ENCODE peak calls at places on chromosomes 13 and 19, in seven cellular contexts. P is K562; O is astrocyte; C is pancreas; W is SJSA1; K is Caco-2; L is CD8-positive, alpha-beta T cell. Y is an unnamed sample.

GRCh38 chr19:13983213-13983889 is 22.8 kb downstream of the RFX1 start:
- DNase-seq in P (no peak), K (no peak), O (no peak), L (peak; percentile 59), C (peak; percentile 36), W (no peak), Y (no peak)

GRCh38 chr19:55419089-55419488 is 11.5 kb upstream of the UBE2S start:
- DNase-seq in P (no peak), K (no peak), O (no peak), C (no peak), L (no peak), W (no peak), Y (no peak)

GRCh38 chr13:63636231-63636993 is 2220.8 kb upstream of the PCDH20 start:
- DNase-seq in O (no peak), P (no peak), C (no peak), L (no peak), W (no peak), K (no peak), Y (no peak)

GRCh38 chr19:52464798-52465470 is 11.6 kb downstream of the ZNF578 start:
- DNase-seq in P (peak; percentile 64), W (no peak), O (no peak), L (no peak), K (no peak), C (no peak), Y (no peak)

GRCh38 chr19:49802836-49803528 is 10.1 kb downstream of the FUZ start:
- DNase-seq in W (no peak), L (no peak), K (no peak), P (no peak), O (no peak), C (peak; percentile 50), Y (no peak)

GRCh38 chr19:31885280-31885853 is 460.0 kb upstream of the ZNF507 start:
- DNase-seq in C (no peak), P (no peak), W (no peak), L (no peak), O (no peak), K (no peak), Y (no peak)

GRCh38 chr13:101150998-101151397 is 265.3 kb downstream of the NALCN start:
- DNase-seq in K (no peak), P (no peak), C (no peak), O (peak; percentile 14), W (no peak), L (no peak), Y (no peak)

GRCh38 chr13:28464861-28465260 is 30.1 kb downstream of the FLT1 start:
- DNase-seq in K (no peak), P (no peak), L (no peak), O (no peak), W (no peak), C (no peak), Y (no peak)

GRCh38 chr13:112131740-112132113 is 64.8 kb downstream of the SOX1 start:
- DNase-seq in P (no peak), C (no peak), O (no peak), L (no peak), K (no peak), W (no peak), Y (no peak)

GRCh38 chr19:11269408-11269807 is 7.1 kb upstream of the DOCK6 start:
- DNase-seq in L (no peak), W (no peak), C (no peak), K (no peak), P (peak; percentile 38), O (peak; percentile 50), Y (no peak)

GRCh38 chr19:54252243-54252642 is 4.8 kb downstream of the LILRB5 start:
- DNase-seq in C (no peak), K (no peak), W (no peak), O (no peak), P (no peak), L (no peak), Y (no peak)

GRCh38 chr13:59633290-59633689 is 530.4 kb downstream of the DIAPH3 start:
- DNase-seq in L (no peak), W (no peak), C (no peak), O (no peak), K (no peak), P (no peak), Y (no peak)

GRCh38 chr19:38538793-38539528 is 78.8 kb downstream of the MAP4K1 start:
- DNase-seq in K (no peak), C (no peak), P (no peak), L (peak; percentile 41), O (no peak), W (no peak), Y (no peak)

GRCh38 chr19:19554074-19555023 is 16.3 kb downstream of the CILP2 start:
- DNase-seq in W (peak; percentile 27), O (peak; percentile 23), L (no peak), C (no peak), K (no peak), P (peak; percentile 78), Y (no peak)

GRCh38 chr19:55058781-55059610 is 4.0 kb downstream of the RDH13 start:
- DNase-seq in K (no peak), C (no peak), L (no peak), W (no peak), P (peak; percentile 33), O (no peak), Y (peak; percentile 47)

GRCh38 chr13:30705672-30706071 is 29.7 kb upstream of the ALOX5AP start:
- DNase-seq in W (no peak), P (no peak), L (no peak), O (no peak), C (no peak), K (no peak), Y (no peak)

GRCh38 chr13:86020350-86021002 is 221.3 kb upstream of the SLITRK6 start:
- DNase-seq in K (no peak), C (no peak), P (no peak), W (no peak), L (no peak), O (peak; percentile 65), Y (no peak)

GRCh38 chr19:8577741-8578140 is 499 bp upstream of the MYO1F start:
- DNase-seq in P (no peak), L (no peak), C (no peak), K (no peak), O (no peak), W (no peak), Y (no peak)

DNA sequence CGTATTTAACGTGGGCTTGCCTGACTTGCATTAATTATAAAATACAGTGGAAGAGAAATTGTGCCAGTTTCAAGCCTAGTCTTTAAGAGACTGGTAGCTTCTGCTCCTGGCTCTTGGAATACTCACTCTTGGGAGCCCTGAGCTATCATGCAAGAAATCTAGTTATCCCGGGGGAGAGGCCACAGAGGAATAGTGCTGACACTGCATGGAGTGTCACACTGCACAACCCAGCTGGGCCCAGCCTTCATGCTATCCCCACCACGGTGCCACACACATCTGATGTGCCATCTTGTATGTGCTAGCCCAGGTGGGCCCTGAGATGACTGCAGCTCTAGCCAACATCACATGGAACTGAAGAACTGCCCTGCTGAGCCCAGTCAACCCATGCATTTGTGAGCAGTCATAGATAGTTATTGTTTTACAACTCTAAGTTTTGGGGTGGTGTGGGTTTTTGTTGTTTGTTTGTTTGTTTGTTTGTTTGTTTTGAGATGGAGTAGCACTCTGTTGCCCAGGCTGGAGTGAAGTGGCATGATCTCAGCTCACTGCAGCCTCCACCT is 8.3 kb downstream of the MAMSTR start:
- DNase-seq in P (no peak), O (no peak), L (no peak), K (no peak), C (no peak), W (no peak), Y (no peak)
- H3K27me3 ChIP-seq in P (no peaks in the 10 kb centered on the region), O (no peaks in the 10 kb centered on the region), L (no peaks in the 10 kb centered on the region), K (no peaks in the 10 kb centered on the region), C (no peaks in the 10 kb centered on the region), W (no peaks in the 10 kb centered on the region), Y (no peaks in the 10 kb centered on the region)

GRCh38 chr19:35531291-35531690 is 2.0 kb upstream of the GAPDHS start:
- DNase-seq in W (no peak), O (no peak), K (no peak), P (no peak), C (no peak), L (no peak), Y (no peak)
- H3K27me3 ChIP-seq in W (peaks cover 56% of the 10 kb centered on the region), O (peaks cover 25% of the 10 kb centered on the region), K (no peaks in the 10 kb centered on the region), P (peaks cover 87% of the 10 kb centered on the region), C (no peaks in the 10 kb centered on the region), L (no peaks in the 10 kb centered on the region), Y (peaks cover 94% of the 10 kb centered on the region)

GRCh38 chr13:53204598-53204997 is 176.0 kb downstream of the OLFM4 start:
- DNase-seq in L (no peak), O (no peak), C (no peak), K (no peak), P (no peak), W (no peak), Y (no peak)

GRCh38 chr13:53198699-53199098 is 170.1 kb downstream of the OLFM4 start:
- DNase-seq in W (no peak), C (no peak), O (no peak), P (no peak), L (no peak), K (no peak), Y (no peak)

GRCh38 chr13:53200498-53201453 is 172.2 kb downstream of the OLFM4 start:
- DNase-seq in O (no peak), W (no peak), K (no peak), P (no peak), L (no peak), C (peak; percentile 39), Y (peak; percentile 38)

GRCh38 chr13:53200075-53200474 is 171.5 kb downstream of the OLFM4 start:
- DNase-seq in W (no peak), C (no peak), K (no peak), L (no peak), P (no peak), O (no peak), Y (no peak)

GRCh38 chr13:53201454-53202225 is 173.0 kb downstream of the OLFM4 start:
- DNase-seq in W (peak; percentile 1), O (no peak), K (no peak), P (no peak), C (no peak), L (no peak), Y (no peak)
- H3K27me3 ChIP-seq in W (no peaks in the 10 kb centered on the region), O (no peaks in the 10 kb centered on the region), K (no peaks in the 10 kb centered on the region), P (no peaks in the 10 kb centered on the region), C (peaks cover 26% of the 10 kb centered on the region), L (no peaks in the 10 kb centered on the region), Y (peaks cover 28% of the 10 kb centered on the region)

GRCh38 chr19:1673645-1674292 is 21.4 kb upstream of the TCF3 start:
- DNase-seq in K (no peak), O (no peak), C (peak; percentile 77), L (no peak), W (no peak), P (no peak), Y (no peak)

GRCh38 chr19:1672038-1672768 is 19.8 kb upstream of the TCF3 start:
- DNase-seq in L (peak; percentile 56), P (peak; percentile 81), W (peak; percentile 15), C (no peak), K (no peak), O (no peak), Y (no peak)

GRCh38 chr19:1672769-1673644 is 20.6 kb upstream of the TCF3 start:
- DNase-seq in C (no peak), P (no peak), O (no peak), K (no peak), W (no peak), L (no peak), Y (peak; percentile 51)

GRCh38 chr19:1674293-1674679 is 21.9 kb upstream of the TCF3 start:
- DNase-seq in L (no peak), K (no peak), W (no peak), O (no peak), P (peak; percentile 64), C (no peak), Y (no peak)

DNA sequence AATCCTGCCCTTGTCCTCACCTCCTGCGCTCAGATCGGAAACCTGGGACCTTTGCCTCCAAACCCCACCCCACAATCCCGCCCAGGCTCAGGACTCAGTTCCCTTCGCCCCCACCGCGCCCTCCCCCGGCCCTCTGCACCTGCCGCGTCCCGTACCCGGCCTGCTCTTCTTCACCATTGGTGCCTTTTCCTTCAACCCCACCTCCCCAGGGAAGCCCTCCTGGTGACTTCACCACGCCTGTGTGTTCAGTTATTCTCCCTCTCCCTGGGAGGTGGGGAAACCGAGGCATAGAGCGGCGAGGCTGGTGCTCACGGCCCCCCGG is 19.3 kb upstream of the TCF3 start:
- DNase-seq in L (no peak), P (peak; percentile 56), C (no peak), O (no peak), K (no peak), W (no peak), Y (no peak)
- H3K27me3 ChIP-seq in L (peaks cover 19% of the 10 kb centered on the region), P (no peaks in the 10 kb centered on the region), C (peaks cover 11% of the 10 kb centered on the region), O (peaks cover 25% of the 10 kb centered on the region), K (no peaks in the 10 kb centered on the region), W (peaks cover 82% of the 10 kb centered on the region), Y (peaks cover 71% of the 10 kb centered on the region)